ENCODE peak calls at places on chromosomes 12 and 14, in four cellular contexts. D is CD4-positive, CD25-positive, alpha-beta regulatory T cell; B is astrocyte of the spinal cord; J is posterior vena cava. Z is an unnamed sample.

GRCh38 chr14:74582910-74583581 is 29.0 kb downstream of the LTBP2 start:
- DNase-seq in B (no peak), D (no peak), J (peak), Z (no peak)

GRCh38 chr12:3097186-3097804 is 20.1 kb downstream of the TSPAN9 start:
- DNase-seq in D (no peak), J (peak), B (no peak), Z (no peak)

GRCh38 chr12:99213047-99213446 is 434.5 kb upstream of the GARIN6 start:
- DNase-seq in B (no peak), D (no peak), J (no peak), Z (no peak)

GRCh38 chr12:56224954-56225353 is 812 bp downstream of the NABP2 start:
- DNase-seq in D (no peak), B (no peak), J (no peak), Z (no peak)

GRCh38 chr14:102140027-102140749 is 491 bp downstream of the WDR20 start:
- DNase-seq in J (no peak), B (peak), D (no peak), Z (peak)

GRCh38 chr14:89915114-89915878 is 39.2 kb downstream of the EFCAB11 start:
- DNase-seq in B (peak), J (no peak), D (peak), Z (peak)

GRCh38 chr14:93496856-93497255 is 66.1 kb downstream of the UNC79 start:
- DNase-seq in B (no peak), J (no peak), D (no peak), Z (no peak)

GRCh38 chr12:90899456-90900182 is 55.4 kb downstream of the CCER1 start:
- DNase-seq in B (peak), J (no peak), D (no peak), Z (no peak)

GRCh38 chr12:49019435-49020317 is 1.1 kb upstream of the PRKAG1 start:
- DNase-seq in D (peak), J (no peak), B (peak), Z (peak)

GRCh38 chr14:37595809-37596595 is 573 bp downstream of the TTC6 start:
- DNase-seq in D (peak), J (peak), B (no peak), Z (no peak)

GRCh38 chr12:57091633-57092528 is 3.0 kb downstream of the NAB2 start:
- DNase-seq in B (no peak), J (peak), D (no peak), Z (no peak)

GRCh38 chr14:60317609-60318008 is 68.6 kb downstream of the PPM1A start:
- DNase-seq in D (no peak), J (no peak), B (no peak), Z (peak)

GRCh38 chr14:103727313-103728000 is 11.8 kb downstream of the ZFYVE21 start:
- DNase-seq in D (no peak), B (no peak), J (no peak), Z (no peak)

GRCh38 chr12:111687255-111687654 is 1.4 kb downstream of the ACAD10 start:
- DNase-seq in B (no peak), J (no peak), D (no peak), Z (no peak)

GRCh38 chr14:73142216-73142615 is 5.9 kb downstream of the PSEN1 start:
- DNase-seq in D (no peak), J (no peak), B (no peak), Z (no peak)

GRCh38 chr12:110176745-110177144 is 52.6 kb downstream of the IFT81 start:
- DNase-seq in J (no peak), D (no peak), B (peak), Z (peak)

GRCh38 chr12:21644516-21644915 is 13.1 kb downstream of the LDHB start:
- DNase-seq in J (no peak), D (no peak), B (no peak), Z (no peak)

GRCh38 chr12:131100031-131100674 is 146.4 kb downstream of the ADGRD1 start:
- DNase-seq in J (no peak), B (no peak), D (no peak), Z (no peak)

GRCh38 chr14:92958373-92959188 is 35.6 kb downstream of the CHGA start:
- DNase-seq in J (no peak), B (no peak), D (no peak), Z (no peak)

GRCh38 chr14:26835949-26836570 is 238.2 kb upstream of the NOVA1 start:
- DNase-seq in B (no peak), J (no peak), D (no peak), Z (no peak)

GRCh38 chr14:55780156-55780946 is 200.3 kb downstream of the KTN1 start:
- DNase-seq in J (no peak), B (peak), D (no peak), Z (no peak)

GRCh38 chr14:42527141-42527540 is 920.5 kb downstream of the LRFN5 start:
- DNase-seq in B (no peak), J (no peak), D (no peak), Z (no peak)

GRCh38 chr12:130559806-130560205 is 156.3 kb downstream of the RIMBP2 start:
- DNase-seq in B (no peak), J (no peak), D (no peak), Z (no peak)

GRCh38 chr12:53625946-53626701 is at the start of gene ATF7:
- DNase-seq in D (peak), B (peak), J (peak), Z (peak)

GRCh38 chr12:63064080-63064479 is 86.9 kb downstream of the AVPR1A start:
- DNase-seq in J (no peak), B (peak), D (no peak), Z (peak)

GRCh38 chr12:117662220-117662619 is 300.8 kb upstream of the NOS1 start:
- DNase-seq in J (peak), B (no peak), D (no peak), Z (no peak)

GRCh38 chr14:28609228-28609828 is 157.3 kb upstream of the FOXG1 start:
- DNase-seq in D (no peak), B (peak), J (no peak), Z (peak)

GRCh38 chr14:63276492-63277342 is 42.0 kb downstream of the GPHB5 start:
- DNase-seq in D (peak), J (no peak), B (peak), Z (peak)

GRCh38 chr12:67107235-67107634 is 161.9 kb upstream of the CAND1 start:
- DNase-seq in B (no peak), D (no peak), J (no peak), Z (no peak)